ENCODE peak calls at places on chromosome 20, in eight cellular contexts. Z, M, R, N, D, O, C and Y are unnamed samples.

GRCh38 chr20:20824924-20825584 is 112.6 kb upstream of the RALGAPA2 start:
- DNase-seq in Z (peak), M (peak), R (no peak), N (peak), D (peak), O (no peak), C (peak), Y (no peak)

GRCh38 chr20:3911956-3912355 is 22.8 kb downstream of the PANK2 start:
- DNase-seq in Z (no peak), M (no peak), R (no peak), N (peak), D (peak), O (no peak), C (no peak), Y (no peak)

GRCh38 chr20:1265226-1265915 is 723 bp upstream of the SNPH start:
- DNase-seq in Z (no peak), M (no peak), R (no peak), N (no peak), D (no peak), O (no peak), C (no peak), Y (no peak)

GRCh38 chr20:5923493-5923892 is 26.8 kb downstream of the TRMT6 start:
- DNase-seq in Z (no peak), M (no peak), R (no peak), N (no peak), D (no peak), O (no peak), C (no peak), Y (no peak)

GRCh38 chr20:48622421-48622820 is 205.4 kb downstream of the PREX1 start:
- DNase-seq in Z (no peak), M (no peak), R (no peak), N (peak), D (no peak), O (no peak), C (no peak), Y (no peak)

GRCh38 chr20:26163890-26164289 is 467.2 kb upstream of the ZNF337 start:
- DNase-seq in Z (no peak), M (no peak), R (no peak), N (no peak), D (no peak), O (peak), C (peak), Y (no peak)

GRCh38 chr20:53866787-53867740 is 203.3 kb downstream of the BCAS1 start:
- DNase-seq in Z (no peak), M (no peak), R (no peak), N (no peak), D (no peak), O (no peak), C (no peak), Y (no peak)

GRCh38 chr20:25571240-25571639 is 14.1 kb downstream of the NINL start:
- DNase-seq in Z (no peak), M (no peak), R (no peak), N (no peak), D (no peak), O (no peak), C (no peak), Y (no peak)

GRCh38 chr20:50844430-50845100 is 49.7 kb downstream of the BCAS4 start:
- DNase-seq in Z (peak), M (peak), R (no peak), N (no peak), D (no peak), O (peak), C (peak), Y (no peak)

GRCh38 chr20:14384411-14384810 is 47.0 kb upstream of the FLRT3 start:
- DNase-seq in Z (no peak), M (no peak), R (peak), N (no peak), D (no peak), O (no peak), C (peak), Y (no peak)

DNA sequence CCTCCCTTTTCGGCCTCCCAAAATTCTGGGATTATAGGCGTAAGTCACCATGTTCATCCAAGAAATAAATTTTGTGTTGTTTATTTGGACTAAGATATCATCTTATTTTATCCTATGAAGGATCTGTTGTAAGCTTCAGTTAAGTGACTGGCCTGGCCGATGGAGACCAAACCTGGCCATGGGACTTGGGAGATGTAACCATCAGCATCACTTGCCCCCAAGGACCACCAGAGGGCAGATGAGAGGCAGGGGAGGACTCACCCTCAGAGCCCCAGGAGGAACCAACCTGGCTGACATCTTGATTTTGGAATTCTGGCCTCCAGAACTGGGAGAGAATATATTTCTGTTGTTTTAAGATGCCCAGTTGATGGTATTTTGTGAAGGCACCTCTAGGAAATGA is 266.7 kb downstream of the CDH26 start:
- DNase-seq in Z (peak), M (no peak), R (no peak), N (no peak), D (no peak), O (peak), C (no peak), Y (no peak)
- TF ChIP-seq CTCF in Z (peak), M (no peak), R (no peak), N (no peak), D (no peak), O (peak), C (peak), Y (peak)

GRCh38 chr20:46348231-46348803 is 40.0 kb upstream of the CDH22 start:
- DNase-seq in Z (no peak), M (no peak), R (no peak), N (no peak), D (no peak), O (no peak), C (peak), Y (no peak)
- TF ChIP-seq CTCF in Z (no peak), M (no peak), R (peak), N (no peak), D (no peak), O (no peak), C (no peak), Y (no peak)

GRCh38 chr20:59428006-59428405 is 127.6 kb downstream of the EDN3 start:
- DNase-seq in Z (no peak), M (no peak), R (no peak), N (no peak), D (no peak), O (no peak), C (no peak), Y (no peak)

GRCh38 chr20:59431014-59431413 is 130.6 kb downstream of the EDN3 start:
- DNase-seq in Z (no peak), M (no peak), R (no peak), N (no peak), D (no peak), O (no peak), C (no peak), Y (no peak)

GRCh38 chr20:59424976-59425375 is 124.6 kb downstream of the EDN3 start:
- DNase-seq in Z (no peak), M (no peak), R (no peak), N (no peak), D (no peak), O (no peak), C (no peak), Y (no peak)

GRCh38 chr20:59425572-59425971 is 125.2 kb downstream of the EDN3 start:
- DNase-seq in Z (no peak), M (no peak), R (no peak), N (no peak), D (no peak), O (no peak), C (no peak), Y (no peak)

DNA sequence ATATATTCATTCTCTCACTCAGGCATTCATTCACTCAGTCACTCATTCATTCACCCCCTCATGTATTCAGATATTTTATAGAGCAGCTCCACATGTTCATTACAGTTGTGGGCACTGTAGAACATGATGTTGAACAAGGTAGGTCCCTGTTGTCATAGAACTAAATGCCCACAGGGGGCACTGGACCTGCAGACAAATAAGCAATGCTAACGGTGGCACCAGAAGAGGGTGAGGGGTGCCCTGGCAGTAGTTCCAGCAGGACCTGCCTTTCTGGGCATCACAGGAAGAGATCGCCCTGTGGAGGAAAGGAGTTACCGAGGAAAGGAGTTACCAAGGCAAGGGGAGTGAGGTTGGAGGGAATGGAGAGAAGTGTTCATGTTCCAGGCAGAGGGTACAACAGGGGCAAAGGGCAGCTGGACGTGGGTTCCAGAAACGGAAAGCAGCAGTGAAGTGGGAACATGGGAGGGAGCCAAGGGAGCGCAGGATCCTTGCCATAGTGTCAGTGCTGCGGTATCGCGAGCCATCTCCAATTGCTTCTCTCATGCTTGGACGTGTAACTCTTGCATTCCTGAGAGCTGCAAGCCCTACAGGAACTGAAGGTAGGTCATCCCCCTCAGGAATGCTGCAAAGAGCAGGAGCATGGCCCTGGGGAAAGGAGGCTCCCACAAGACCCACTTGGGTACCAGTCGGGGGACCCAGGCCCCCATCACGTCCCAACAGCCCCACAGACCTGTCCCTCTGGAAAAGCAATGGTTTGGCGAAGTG is 128.2 kb downstream of the EDN3 start:
- DNase-seq in Z (no peak), M (no peak), R (no peak), N (no peak), D (no peak), O (peak), C (no peak), Y (no peak)
- TF ChIP-seq CTCF in Z (peak), M (no peak), R (peak), N (no peak), D (no peak), O (peak), C (no peak), Y (no peak)

DNA sequence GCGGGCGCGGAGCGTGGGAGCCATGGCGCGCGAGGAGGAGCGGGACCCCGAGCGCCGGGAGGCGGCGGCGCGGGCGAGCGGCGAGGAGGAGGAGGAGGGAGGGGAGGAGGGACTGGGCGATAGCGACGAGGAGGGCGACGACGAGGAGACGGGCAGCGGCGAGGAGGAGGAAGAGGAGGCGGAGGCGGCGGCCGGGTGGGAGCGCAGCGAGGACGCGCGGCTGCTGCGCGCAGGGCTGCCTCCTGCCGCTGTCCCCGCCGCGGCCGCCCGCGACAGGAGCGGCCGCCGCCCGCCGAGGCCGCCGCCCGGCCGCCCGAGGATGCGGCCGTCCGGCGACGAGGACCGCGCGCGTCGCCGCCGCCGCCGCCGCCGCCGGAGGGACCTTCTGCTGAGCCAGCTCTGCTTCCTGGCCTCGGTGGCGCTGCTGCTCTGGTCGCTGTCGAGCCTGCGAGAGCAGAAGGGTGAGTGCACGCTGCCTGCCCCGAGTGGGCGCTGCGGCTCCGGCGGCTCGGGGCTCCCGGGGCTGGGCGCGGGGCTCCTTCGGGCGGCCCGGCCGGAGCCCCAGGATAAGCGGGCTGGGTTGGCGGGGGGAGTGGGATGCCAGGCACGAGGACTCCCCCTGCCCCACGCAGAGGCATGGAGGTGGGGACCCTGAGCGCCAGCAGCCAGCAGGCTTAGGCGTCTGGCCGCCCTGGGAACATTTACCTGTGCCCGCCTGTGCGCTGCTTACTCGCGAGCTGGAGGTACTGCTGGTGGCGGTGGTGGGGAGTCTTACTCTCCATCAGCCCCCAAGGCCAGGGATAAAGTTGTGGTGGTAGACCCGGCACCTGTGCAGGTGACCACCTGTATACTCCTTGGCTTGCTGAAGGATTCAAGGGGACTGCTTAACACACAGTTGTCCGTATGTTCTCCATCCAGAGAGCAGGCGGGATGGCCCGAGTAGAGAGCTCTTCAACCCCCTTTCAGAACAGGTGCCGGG is at the start of gene SLC24A3:
- DNase-seq in Z (peak), M (no peak), R (no peak), N (peak), D (peak), O (peak), C (no peak), Y (no peak)
- TF ChIP-seq CTCF in Z (no peak), M (no peak), R (peak), N (peak), D (no peak), O (no peak), C (no peak), Y (peak)

DNA sequence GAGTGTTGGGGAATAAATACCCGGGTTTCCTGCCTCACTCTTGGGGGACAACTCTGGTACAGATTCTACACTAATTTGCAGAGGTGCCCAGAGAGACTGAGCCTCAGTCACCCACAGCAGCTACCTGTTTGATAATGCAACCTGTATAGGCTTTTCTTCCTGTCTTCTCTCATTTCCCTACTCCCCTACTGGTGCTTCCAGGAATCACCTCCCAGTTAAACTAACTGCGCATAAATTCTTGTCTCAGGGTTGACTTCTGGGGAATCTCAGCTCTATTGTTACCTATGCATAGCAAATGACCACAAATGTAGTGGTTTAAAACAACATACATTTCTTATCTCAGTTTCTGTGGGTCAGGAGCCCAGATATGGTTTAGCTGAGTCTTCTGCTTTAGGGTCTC is 11.3 kb downstream of the OCSTAMP start:
- DNase-seq in Z (no peak), M (no peak), R (no peak), N (no peak), D (no peak), O (no peak), C (no peak), Y (no peak)
- TF ChIP-seq CTCF in Z (peak), M (no peak), R (peak), N (no peak), D (no peak), O (no peak), C (no peak), Y (peak)